ENCODE peak calls at places on chromosomes 13 and 19, in five cellular contexts. G, O, B, X and E are unnamed samples.

GRCh38 chr13:99434258-99434788 is 66.9 kb upstream of the TM9SF2 start:
- DNase-seq in B (no peak), G (peak), X (no peak), O (peak), E (no peak)

GRCh38 chr19:22256856-22257255 is 29.4 kb upstream of the ZNF729 start:
- DNase-seq in B (no peak), O (no peak), X (no peak), G (no peak), E (no peak)

GRCh38 chr19:2308114-2308556 is at the start of gene LINGO3:
- DNase-seq in B (no peak), O (no peak), X (no peak), G (no peak), E (no peak)

GRCh38 chr13:19117913-19118739 is 63.5 kb downstream of the TUBA3C start:
- DNase-seq in O (no peak), X (peak), G (no peak), B (no peak), E (no peak)

GRCh38 chr19:55642153-55643002 is 1.1 kb upstream of the ZNF581 start:
- DNase-seq in B (peak), G (peak), X (no peak), O (no peak), E (peak)

GRCh38 chr13:75364131-75364713 is 117.7 kb downstream of the TBC1D4 start:
- DNase-seq in O (no peak), G (no peak), B (no peak), X (peak), E (no peak)

GRCh38 chr13:92807343-92807742 is 419.3 kb upstream of the GPC6 start:
- DNase-seq in G (no peak), X (peak), O (no peak), B (peak), E (no peak)

GRCh38 chr13:30047154-30047874 is 196.9 kb upstream of the UBL3 start:
- DNase-seq in G (no peak), B (no peak), O (no peak), X (no peak), E (no peak)

GRCh38 chr19:28307460-28307859 is 905.5 kb downstream of the UQCRFS1 start:
- DNase-seq in X (no peak), G (no peak), O (no peak), B (no peak), E (no peak)

GRCh38 chr19:35268546-35269424 is at the start of gene USF2:
- DNase-seq in B (peak), O (no peak), X (peak), G (peak), E (peak)